ENCODE peak calls at places on chromosomes 11 and 22, in ten cellular contexts. I is upper lobe of right lung, S is body of pancreas, N is astrocyte of the cerebellum, B is lung, W is cardiac muscle cell, H is brain microvascular endothelial cell, R is coronary artery, Y is colonic mucosa, L is astrocyte of the spinal cord. A is an unnamed sample.

GRCh38 chr22:30308518-30309230 is 18.1 kb downstream of the TBC1D10A start:
- DNase-seq in I (no peak), S (no peak), N (no peak), B (no peak), W (no peak), H (no peak), R (no peak), Y (no peak), L (no peak), A (no peak)

GRCh38 chr22:46457502-46458488 is 79.6 kb downstream of the CELSR1 start:
- DNase-seq in I (no peak), S (no peak), N (no peak), B (no peak), W (peak; percentile 49), H (peak; percentile 42), R (no peak), Y (no peak), L (peak; percentile 12), A (no peak)

GRCh38 chr11:20027546-20028014 is 132.7 kb downstream of the DBX1 start:
- DNase-seq in I (no peak), S (no peak), N (no peak), B (no peak), W (no peak), H (no peak), R (no peak), Y (no peak), L (no peak), A (no peak)

GRCh38 chr22:21703684-21704316 is 31.8 kb downstream of the YPEL1 start:
- DNase-seq in I (no peak), S (no peak), N (no peak), B (no peak), W (no peak), H (no peak), R (no peak), Y (no peak), L (no peak), A (no peak)

GRCh38 chr11:35524780-35525179 is 636 bp downstream of the PAMR1 start:
- DNase-seq in I (no peak), S (no peak), N (no peak), B (no peak), W (peak; percentile 54), H (peak; percentile 52), R (no peak), Y (no peak), L (peak; percentile 50), A (no peak)

GRCh38 chr22:26597026-26597425 is 7.1 kb upstream of the TPST2 start:
- DNase-seq in I (no peak), S (no peak), N (no peak), B (no peak), W (no peak), H (no peak), R (no peak), Y (no peak), L (no peak), A (no peak)

GRCh38 chr11:69919659-69920499 is 100.7 kb upstream of the FGF3 start:
- DNase-seq in I (no peak), S (peak; percentile 7), N (no peak), B (no peak), W (no peak), H (no peak), R (peak; percentile 72), Y (no peak), L (no peak), A (peak; percentile 2)

GRCh38 chr22:25935266-25936058 is 193.5 kb downstream of the MYO18B start:
- DNase-seq in I (no peak), S (no peak), N (no peak), B (no peak), W (no peak), H (no peak), R (no peak), Y (no peak), L (no peak), A (no peak)

GRCh38 chr22:46055851-46056168 is 78.8 kb upstream of the WNT7B start:
- DNase-seq in I (no peak), S (no peak), N (no peak), B (no peak), W (no peak), H (no peak), R (no peak), Y (no peak), L (no peak), A (no peak)

GRCh38 chr11:85848556-85848955 is 6.6 kb upstream of the CCDC83 start:
- DNase-seq in I (no peak), S (no peak), N (no peak), B (no peak), W (no peak), H (no peak), R (no peak), Y (no peak), L (no peak), A (no peak)

GRCh38 chr11:119148855-119149370 is at the start of gene ABCG4:
- DNase-seq in I (no peak), S (peak; percentile 35), N (no peak), B (no peak), W (no peak), H (no peak), R (no peak), Y (no peak), L (no peak), A (peak; percentile 56)

GRCh38 chr22:45903355-45904149 is 73.4 kb downstream of the WNT7B start:
- DNase-seq in I (no peak), S (peak; percentile 73), N (peak; percentile 53), B (no peak), W (peak; percentile 76), H (peak; percentile 69), R (no peak), Y (no peak), L (peak; percentile 82), A (no peak)

GRCh38 chr11:131372243-131372930 is 2.0 kb downstream of the NTM start:
- DNase-seq in I (no peak), S (no peak), N (no peak), B (no peak), W (no peak), H (no peak), R (no peak), Y (no peak), L (no peak), A (no peak)

GRCh38 chr11:131371791-131372104 is 1.3 kb downstream of the NTM start:
- DNase-seq in I (no peak), S (no peak), N (no peak), B (no peak), W (no peak), H (no peak), R (no peak), Y (no peak), L (no peak), A (no peak)

GRCh38 chr11:131373326-131373725 is 2.9 kb downstream of the NTM start:
- DNase-seq in I (no peak), S (no peak), N (no peak), B (no peak), W (no peak), H (no peak), R (no peak), Y (no peak), L (no peak), A (no peak)

GRCh38 chr11:131370901-131371790 is 731 bp downstream of the NTM start:
- DNase-seq in I (no peak), S (no peak), N (no peak), B (no peak), W (no peak), H (no peak), R (no peak), Y (no peak), L (no peak), A (no peak)

DNA sequence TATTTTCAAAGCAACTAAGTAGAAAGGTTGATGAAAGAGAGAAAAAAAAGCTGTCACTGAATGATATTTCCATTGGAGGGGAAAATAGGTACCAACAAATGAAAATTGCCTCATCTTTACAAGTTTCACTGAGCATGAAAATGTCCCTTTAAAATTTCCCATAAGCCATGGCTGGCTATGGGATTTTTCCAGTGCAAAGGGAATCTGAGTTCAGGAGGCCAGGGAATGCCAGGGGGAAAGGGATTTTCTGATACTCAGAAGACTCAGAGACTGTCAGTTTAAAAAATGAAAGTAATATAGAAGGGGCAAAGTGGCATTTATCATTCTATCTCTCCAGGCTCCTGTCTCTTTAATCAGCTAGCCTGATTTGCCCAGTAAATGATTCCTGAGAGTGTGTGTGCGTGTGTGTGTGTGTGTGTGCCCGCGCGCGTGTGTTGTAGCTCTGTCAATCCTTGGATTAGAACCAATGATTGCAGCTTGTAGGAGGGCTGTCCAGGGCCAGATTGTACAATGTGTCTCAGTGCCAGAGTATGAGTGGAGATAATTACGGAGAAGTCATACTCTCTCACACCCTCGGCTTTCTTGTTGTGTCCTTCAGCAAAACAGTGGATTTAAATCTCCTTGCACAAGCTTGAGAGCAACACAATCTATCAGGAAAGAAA is at the start of gene NTM:
- DNase-seq in I (no peak), S (peak; percentile 63), N (peak; percentile 22), B (peak; percentile 53), W (peak; percentile 82), H (no peak), R (no peak), Y (peak; percentile 59), L (peak; percentile 26), A (no peak)
- H3K4me3 ChIP-seq in I (no peak within 1 kb of the TSS), S (no peak within 1 kb of the TSS), N (peak within 1 kb of the TSS; percentile 31), B (no peak within 1 kb of the TSS), W (no peak within 1 kb of the TSS), H (no peak within 1 kb of the TSS), R (peak within 1 kb of the TSS; percentile 32), Y (no peak within 1 kb of the TSS), L (no peak within 1 kb of the TSS), A (no peak within 1 kb of the TSS)

DNA sequence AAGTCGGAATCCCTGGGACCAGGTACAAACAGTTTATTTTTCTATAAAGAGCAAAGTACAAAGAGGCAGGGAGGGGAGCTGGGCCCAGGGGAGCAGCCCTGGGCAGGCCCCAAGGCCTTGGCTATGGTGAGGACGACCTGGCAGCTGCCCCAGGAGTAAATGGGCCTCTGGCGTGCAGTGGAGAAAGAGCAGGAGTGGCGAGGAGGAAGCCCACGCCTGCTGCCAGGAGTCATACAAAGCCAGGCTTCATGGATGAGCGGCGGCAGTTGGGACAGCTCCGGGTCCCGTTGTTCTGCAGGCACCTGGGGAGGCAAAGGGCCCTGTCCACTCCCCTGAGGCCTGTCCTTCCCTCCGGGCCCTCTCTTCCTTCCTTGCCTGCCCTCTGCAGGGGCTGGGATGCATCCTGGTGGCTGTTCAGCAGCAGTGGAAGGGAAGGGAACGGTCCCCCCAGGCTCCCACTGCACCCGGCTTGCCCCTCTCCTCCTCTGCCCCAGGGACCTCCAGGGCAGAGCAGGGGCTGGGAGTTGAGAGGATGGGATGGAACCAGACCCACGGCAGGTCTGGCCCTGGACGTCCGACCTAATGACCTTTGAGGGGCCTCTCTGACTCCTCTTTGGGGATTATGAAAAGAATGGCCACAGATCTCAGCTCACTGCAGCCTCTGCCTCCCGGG is 11.1 kb downstream of the RAPSN start:
- DNase-seq in I (no peak), S (peak; percentile 71), N (no peak), B (no peak), W (no peak), H (no peak), R (no peak), Y (no peak), L (no peak), A (no peak)
- TF ChIP-seq CTCF in I (no peak), S (no peak), N (no peak), B (no peak), W (no peak), H (no peak), R (no peak), Y (no peak), L (peak; percentile 2), A (no peak)

GRCh38 chr22:48819232-48819631 is 1008.4 kb downstream of the BRD1 start:
- DNase-seq in I (no peak), S (no peak), N (no peak), B (no peak), W (no peak), H (no peak), R (peak; percentile 60), Y (no peak), L (no peak), A (no peak)
- H3K4me3 ChIP-seq in I (no peak overlapping the region), S (no peak overlapping the region), N (no peak overlapping the region), B (no peak overlapping the region), W (no peak overlapping the region), H (no peak overlapping the region), R (no peak overlapping the region), Y (no peak overlapping the region), L (no peak overlapping the region), A (no peak overlapping the region)

GRCh38 chr11:18429349-18429748 is 17.2 kb downstream of the LDHC start:
- DNase-seq in I (no peak), S (no peak), N (no peak), B (no peak), W (no peak), H (no peak), R (no peak), Y (no peak), L (no peak), A (no peak)
- TF ChIP-seq CTCF in I (no peak), S (no peak), N (no peak), B (no peak), W (no peak), H (no peak), R (no peak), Y (no peak), L (no peak), A (no peak)